ENCODE peak calls at places on chromosomes 1 and 21, in five cellular contexts. Y, F, R, D and M are unnamed samples.

GRCh38 chr1:151511636-151512215 is 539 bp downstream of the CGN start:
- DNase-seq in R (peak), F (no peak), Y (no peak), D (peak), M (no peak)

GRCh38 chr1:86409416-86410021 is 13.4 kb upstream of the ODF2L start:
- DNase-seq in Y (peak), D (no peak), R (no peak), F (peak), M (no peak)

GRCh38 chr1:210739627-210740026 is 394.3 kb downstream of the KCNH1 start:
- DNase-seq in D (no peak), R (no peak), F (no peak), Y (no peak), M (no peak)

GRCh38 chr1:199948587-199949280 is 78.8 kb upstream of the NR5A2 start:
- DNase-seq in F (peak), D (peak), R (no peak), Y (peak), M (no peak)

GRCh38 chr1:162055062-162055461 is 14.4 kb upstream of the NOS1AP start:
- DNase-seq in Y (no peak), R (no peak), F (peak), D (peak), M (peak)

GRCh38 chr1:57089855-57090254 is 124.0 kb upstream of the C8B start:
- DNase-seq in D (no peak), F (peak), R (no peak), Y (no peak), M (no peak)

GRCh38 chr21:25691931-25692330 is 42.8 kb downstream of the ATP5PF start:
- DNase-seq in Y (no peak), D (no peak), R (no peak), F (no peak), M (no peak)

GRCh38 chr21:19508844-19509243 is 1105.3 kb upstream of the TMPRSS15 start:
- DNase-seq in Y (no peak), D (no peak), F (no peak), R (no peak), M (no peak)

GRCh38 chr1:187203257-187203656 is 374.5 kb downstream of the PLA2G4A start:
- DNase-seq in R (no peak), F (peak), Y (no peak), D (peak), M (no peak)

GRCh38 chr1:228018125-228018398 is 11.3 kb downstream of the WNT3A start:
- DNase-seq in Y (no peak), F (no peak), R (no peak), D (no peak), M (no peak)

GRCh38 chr1:214520544-214521165 is 30.7 kb downstream of the PTPN14 start:
- DNase-seq in F (no peak), Y (no peak), D (no peak), R (no peak), M (no peak)

GRCh38 chr1:153623091-153623490 is 4.2 kb downstream of the S100A13 start:
- DNase-seq in R (no peak), F (no peak), Y (no peak), D (no peak), M (no peak)

GRCh38 chr1:212529211-212529731 is 79.3 kb upstream of the ATF3 start:
- DNase-seq in Y (no peak), R (no peak), F (peak), D (no peak), M (no peak)

GRCh38 chr1:187842406-187843165 is 1013.8 kb downstream of the PLA2G4A start:
- DNase-seq in F (no peak), D (peak), Y (no peak), R (no peak), M (peak)